ENCODE peak calls at places on chromosomes 5 and 9, in four cellular contexts. C is WERI-Rb-1, E is GM04503, Q is EH. P is an unnamed sample.

GRCh38 chr5:123549256-123549904 is 37.4 kb downstream of the CSNK1G3 start:
- DNase-seq in Q (no peak), E (no peak), C (no peak), P (no peak)

GRCh38 chr9:83434254-83434653 is 103.9 kb downstream of the FRMD3 start:
- DNase-seq in E (no peak), Q (no peak), C (no peak), P (no peak)

GRCh38 chr5:159097461-159098284 is 2.0 kb downstream of the EBF1 start:
- DNase-seq in C (no peak), E (no peak), Q (peak), P (no peak)

GRCh38 chr5:131357739-131358561 is 94.1 kb downstream of the CDC42SE2 start:
- DNase-seq in E (no peak), Q (no peak), C (no peak), P (no peak)

GRCh38 chr5:180590543-180591248 is 603 bp downstream of the SCGB3A1 start:
- DNase-seq in Q (no peak), E (no peak), C (no peak), P (no peak)

GRCh38 chr9:98317134-98317857 is 61.8 kb upstream of the TBC1D2 start:
- DNase-seq in E (no peak), Q (peak), C (peak), P (no peak)

GRCh38 chr5:2586016-2586715 is 165.3 kb downstream of the IRX2 start:
- DNase-seq in C (no peak), E (no peak), Q (no peak), P (no peak)

GRCh38 chr5:60492958-60493357 is 207.0 kb downstream of the DEPDC1B start:
- DNase-seq in C (no peak), Q (peak), E (no peak), P (no peak)

GRCh38 chr9:119967867-119968535 is 598.8 kb upstream of the BRINP1 start:
- DNase-seq in E (no peak), C (peak), Q (no peak), P (no peak)

GRCh38 chr5:68419637-68420452 is 204.3 kb downstream of the PIK3R1 start:
- DNase-seq in Q (peak), C (peak), E (no peak), P (peak)

GRCh38 chr9:32423371-32423770 is 38.9 kb downstream of the ACO1 start:
- DNase-seq in Q (peak), E (no peak), C (no peak), P (no peak)

GRCh38 chr9:131008909-131009618 is at the start of gene LAMC3:
- DNase-seq in E (no peak), C (peak), Q (no peak), P (no peak)

GRCh38 chr9:135925496-135926133 is 18.3 kb upstream of the CAMSAP1 start:
- DNase-seq in C (no peak), E (no peak), Q (no peak), P (no peak)

GRCh38 chr5:94375801-94376200 is 242.6 kb downstream of the KIAA0825 start:
- DNase-seq in E (no peak), C (no peak), Q (peak), P (no peak)

GRCh38 chr5:138096363-138096762 is 12.5 kb downstream of the WNT8A start:
- DNase-seq in Q (no peak), C (no peak), E (no peak), P (no peak)

GRCh38 chr5:52997424-52997823 is 8.3 kb downstream of the ITGA2 start:
- DNase-seq in C (no peak), E (no peak), Q (no peak), P (no peak)

GRCh38 chr5:142491679-142492078 is 166.9 kb upstream of the SPRY4 start:
- DNase-seq in E (no peak), C (no peak), Q (no peak), P (no peak)

GRCh38 chr5:60161340-60161934 is 267.9 kb upstream of the PDE4D start:
- DNase-seq in C (no peak), Q (peak), E (no peak), P (no peak)

GRCh38 chr5:78190402-78190801 is 104.1 kb downstream of the AP3B1 start:
- DNase-seq in Q (no peak), E (no peak), C (no peak), P (no peak)

GRCh38 chr5:33229216-33229615 is 211.5 kb upstream of the TARS1 start:
- DNase-seq in C (no peak), E (no peak), Q (no peak), P (no peak)

GRCh38 chr5:74516217-74516636 is 124.3 kb downstream of the ENC1 start:
- DNase-seq in C (no peak), E (peak), Q (peak), P (no peak)

GRCh38 chr5:73448451-73449136 is at the start of gene FOXD1:
- DNase-seq in C (peak), Q (peak), E (peak), P (peak)

GRCh38 chr9:89899476-89900047 is 294.8 kb downstream of the GADD45G start:
- DNase-seq in Q (peak), C (no peak), E (no peak), P (no peak)

GRCh38 chr9:131162886-131163285 is 37.5 kb downstream of the NUP214 start:
- DNase-seq in Q (no peak), C (no peak), E (no peak), P (no peak)

GRCh38 chr9:112252194-112252593 is 77.1 kb upstream of the SUSD1 start:
- DNase-seq in E (no peak), C (no peak), Q (no peak), P (no peak)

GRCh38 chr9:109097156-109097555 is 22.6 kb downstream of the TMEM245 start:
- DNase-seq in Q (no peak), E (no peak), C (no peak), P (no peak)

GRCh38 chr9:78191931-78192330 is 43.9 kb upstream of the CEP78 start:
- DNase-seq in Q (no peak), E (no peak), C (no peak), P (no peak)

GRCh38 chr9:114035221-114035844 is 42.8 kb downstream of the AMBP start:
- DNase-seq in E (no peak), Q (no peak), C (no peak), P (no peak)

GRCh38 chr5:125412561-125413535 is 666.4 kb upstream of the ZNF608 start:
- DNase-seq in Q (peak), E (no peak), C (peak), P (peak)

P was measured in HFF-Myc.